ENCODE peak calls at places on chromosomes 4 and X, in eight cellular contexts. P, D, T, H, U, Z, O and F are unnamed samples.

GRCh38 chr4:139208404-139208945 is 31.5 kb upstream of the ELF2 start:
- DNase-seq in P (peak), D (peak), T (no peak), H (peak), U (no peak), Z (no peak), O (peak), F (no peak)

GRCh38 chrX:48890934-48891401 is 6.6 kb downstream of the TIMM17B start:
- DNase-seq in P (no peak), D (no peak), T (peak), H (no peak), U (no peak), Z (no peak), O (no peak), F (no peak)

GRCh38 chr4:74112399-74113090 is 13.6 kb upstream of the CXCL2 start:
- DNase-seq in P (no peak), D (peak), T (no peak), H (no peak), U (no peak), Z (no peak), O (peak), F (no peak)

GRCh38 chrX:97367149-97367548 is 483.4 kb downstream of the RPA4 start:
- DNase-seq in P (no peak), D (no peak), T (no peak), H (no peak), U (no peak), Z (no peak), O (peak), F (no peak)

GRCh38 chrX:14554132-14554715 is 24.9 kb downstream of the GLRA2 start:
- DNase-seq in P (peak), D (no peak), T (no peak), H (no peak), U (no peak), Z (no peak), O (no peak), F (no peak)

GRCh38 chrX:67574696-67575095 is 30.9 kb downstream of the AR start:
- DNase-seq in P (no peak), D (no peak), T (no peak), H (no peak), U (no peak), Z (no peak), O (no peak), F (no peak)

GRCh38 chr4:94523617-94524016 is 71.9 kb downstream of the PDLIM5 start:
- DNase-seq in P (no peak), D (peak), T (no peak), H (no peak), U (no peak), Z (no peak), O (peak), F (no peak)

GRCh38 chr4:35952751-35953150 is 291.6 kb downstream of the ARAP2 start:
- DNase-seq in P (no peak), D (no peak), T (no peak), H (no peak), U (no peak), Z (no peak), O (no peak), F (no peak)

GRCh38 chrX:152912121-152912520 is 14.3 kb downstream of the ZNF185 start:
- DNase-seq in P (no peak), D (no peak), T (no peak), H (no peak), U (no peak), Z (no peak), O (no peak), F (no peak)

GRCh38 chr4:113433536-113434246 is 327.8 kb downstream of the CAMK2D start:
- DNase-seq in P (no peak), D (no peak), T (no peak), H (no peak), U (no peak), Z (no peak), O (peak), F (no peak)

GRCh38 chrX:132876509-132876837 is 82.0 kb downstream of the HS6ST2 start:
- DNase-seq in P (no peak), D (no peak), T (no peak), H (no peak), U (no peak), Z (no peak), O (no peak), F (no peak)

GRCh38 chr4:158461336-158461735 is 60.3 kb upstream of the RXFP1 start:
- DNase-seq in P (no peak), D (peak), T (no peak), H (no peak), U (no peak), Z (no peak), O (peak), F (no peak)